ENCODE peak calls at places on chromosomes 4 and X, in four cellular contexts. U is omental fat pad, N is tibial nerve, P is right atrium auricular region. T is an unnamed sample.

GRCh38 chrX:140091276-140091886 is 126.1 kb upstream of the CXorf66 start:
- DNase-seq in U (no peak), N (no peak), P (no peak), T (no peak)

GRCh38 chrX:147891886-147892285 is 19.8 kb upstream of the FMR1 start:
- DNase-seq in U (no peak), N (no peak), P (no peak), T (peak)

GRCh38 chr4:164771088-164771487 is 17.2 kb downstream of the SMIM31 start:
- DNase-seq in U (no peak), N (no peak), P (no peak), T (no peak)

GRCh38 chr4:152342293-152342692 is 193.6 kb downstream of the FBXW7 start:
- DNase-seq in U (no peak), N (no peak), P (no peak), T (no peak)

GRCh38 chr4:67499799-67500198 is 45.5 kb downstream of the CENPC start:
- DNase-seq in U (no peak), N (no peak), P (no peak), T (no peak)

GRCh38 chr4:8771666-8772065 is 100.0 kb downstream of the HMX1 start:
- DNase-seq in U (no peak), N (no peak), P (no peak), T (no peak)

GRCh38 chr4:54498661-54499111 is 159.1 kb upstream of the KIT start:
- DNase-seq in U (no peak), N (no peak), P (no peak), T (peak)

GRCh38 chr4:165929662-165930061 is 56.6 kb downstream of the TLL1 start:
- DNase-seq in U (no peak), N (no peak), P (no peak), T (no peak)

GRCh38 chr4:148004228-148004813 is 272.4 kb downstream of the ARHGAP10 start:
- DNase-seq in U (no peak), N (peak), P (no peak), T (peak)

GRCh38 chr4:81031389-81032173 is 1.1 kb downstream of the BMP3 start:
- DNase-seq in U (no peak), N (no peak), P (no peak), T (no peak)

GRCh38 chr4:155241225-155241624 is 32.8 kb downstream of the NPY2R start:
- DNase-seq in U (no peak), N (no peak), P (no peak), T (no peak)

GRCh38 chrX:129748265-129748664 is 9.5 kb downstream of the XPNPEP2 start:
- DNase-seq in U (no peak), N (peak), P (no peak), T (peak)

GRCh38 chr4:79198886-79199591 is 126.8 kb downstream of the NAA11 start:
- DNase-seq in U (no peak), N (no peak), P (no peak), T (no peak)

GRCh38 chr4:120858776-120859175 is 63.8 kb downstream of the PRDM5 start:
- DNase-seq in U (no peak), N (no peak), P (no peak), T (peak)

GRCh38 chr4:8055206-8055605 is 103.4 kb downstream of the ABLIM2 start:
- DNase-seq in U (no peak), N (no peak), P (no peak), T (no peak)

GRCh38 chrX:16836371-16836770 is 33.8 kb downstream of the RBBP7 start:
- DNase-seq in U (no peak), N (no peak), P (no peak), T (no peak)

GRCh38 chr4:152956650-152957436 is 20.7 kb downstream of the FHDC1 start:
- DNase-seq in U (no peak), N (no peak), P (no peak), T (peak)

GRCh38 chrX:53313746-53314105 is 32.3 kb upstream of the IQSEC2 start:
- DNase-seq in U (no peak), N (no peak), P (no peak), T (no peak)

GRCh38 chr4:183182873-183183725 is 84.0 kb downstream of the WWC2 start:
- DNase-seq in U (no peak), N (peak), P (peak), T (peak)

GRCh38 chrX:30027636-30028035 is 187.7 kb upstream of the MAGEB2 start:
- DNase-seq in U (no peak), N (no peak), P (no peak), T (no peak)

DNA sequence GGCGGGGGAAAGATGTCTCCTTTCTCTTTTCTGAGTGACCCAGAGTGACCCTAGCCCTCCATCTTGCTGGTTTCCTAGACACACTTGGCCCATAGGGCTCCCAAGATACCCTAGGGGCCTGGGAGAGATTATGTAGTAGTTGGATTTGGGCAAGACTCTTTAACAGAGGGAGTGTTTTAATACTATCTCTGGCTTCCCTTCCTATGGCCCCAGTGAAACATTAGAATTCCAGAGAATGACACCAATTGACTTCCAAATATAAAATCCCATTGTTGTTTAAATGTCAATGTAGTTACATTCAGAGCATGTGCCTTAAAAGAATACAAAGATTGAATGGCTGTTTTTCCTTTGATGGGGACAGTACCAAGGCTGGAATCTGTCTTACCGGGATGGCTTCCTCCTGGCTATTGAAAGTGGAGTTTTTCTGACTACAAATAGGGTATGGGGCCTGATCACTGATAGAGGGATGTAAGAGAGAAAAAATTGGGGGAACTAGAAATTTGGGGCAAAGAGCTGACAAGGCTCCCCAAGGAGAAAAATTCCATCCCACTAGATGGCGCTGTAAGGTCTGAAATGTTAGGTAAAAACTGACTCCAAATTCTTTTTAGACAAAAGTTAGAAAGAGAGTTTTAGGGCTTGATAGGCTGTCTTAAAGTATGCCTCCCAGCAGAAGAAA is 10.7 kb downstream of the TENT5D start:
- DNase-seq in U (no peak), N (peak), P (no peak), T (peak)
- TF ChIP-seq CTCF in U (no peak), N (peak), P (no peak), T (peak)

DNA sequence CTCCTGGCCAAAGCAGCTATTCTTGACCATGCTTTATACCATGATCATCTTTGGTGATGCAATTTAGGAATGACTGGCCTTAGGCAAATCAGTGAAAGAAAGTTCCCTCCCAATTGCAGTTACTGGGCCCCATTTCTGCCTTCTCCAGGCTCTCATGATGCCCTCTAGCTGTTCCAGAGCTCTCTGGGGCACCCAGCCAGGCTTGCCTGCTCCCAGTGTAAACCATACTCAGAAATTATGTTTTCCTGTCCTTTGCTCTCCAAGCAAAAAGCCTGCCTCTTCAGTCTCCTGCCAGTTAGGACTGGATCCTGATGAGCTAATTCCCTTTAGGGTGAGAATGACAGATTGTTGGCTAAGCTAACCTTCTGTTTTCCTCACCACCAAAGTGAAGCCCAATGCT is 85.3 kb upstream of the RBPJ start:
- DNase-seq in U (no peak), N (peak), P (no peak), T (peak)
- TF ChIP-seq CTCF in U (no peak), N (no peak), P (no peak), T (peak)

GRCh38 chr4:169619518-169619957 is 840 bp upstream of the CLCN3 start:
- DNase-seq in U (no peak), N (peak), P (no peak), T (peak)
- TF ChIP-seq CTCF in U (no peak), N (peak), P (peak), T (peak)

DNA sequence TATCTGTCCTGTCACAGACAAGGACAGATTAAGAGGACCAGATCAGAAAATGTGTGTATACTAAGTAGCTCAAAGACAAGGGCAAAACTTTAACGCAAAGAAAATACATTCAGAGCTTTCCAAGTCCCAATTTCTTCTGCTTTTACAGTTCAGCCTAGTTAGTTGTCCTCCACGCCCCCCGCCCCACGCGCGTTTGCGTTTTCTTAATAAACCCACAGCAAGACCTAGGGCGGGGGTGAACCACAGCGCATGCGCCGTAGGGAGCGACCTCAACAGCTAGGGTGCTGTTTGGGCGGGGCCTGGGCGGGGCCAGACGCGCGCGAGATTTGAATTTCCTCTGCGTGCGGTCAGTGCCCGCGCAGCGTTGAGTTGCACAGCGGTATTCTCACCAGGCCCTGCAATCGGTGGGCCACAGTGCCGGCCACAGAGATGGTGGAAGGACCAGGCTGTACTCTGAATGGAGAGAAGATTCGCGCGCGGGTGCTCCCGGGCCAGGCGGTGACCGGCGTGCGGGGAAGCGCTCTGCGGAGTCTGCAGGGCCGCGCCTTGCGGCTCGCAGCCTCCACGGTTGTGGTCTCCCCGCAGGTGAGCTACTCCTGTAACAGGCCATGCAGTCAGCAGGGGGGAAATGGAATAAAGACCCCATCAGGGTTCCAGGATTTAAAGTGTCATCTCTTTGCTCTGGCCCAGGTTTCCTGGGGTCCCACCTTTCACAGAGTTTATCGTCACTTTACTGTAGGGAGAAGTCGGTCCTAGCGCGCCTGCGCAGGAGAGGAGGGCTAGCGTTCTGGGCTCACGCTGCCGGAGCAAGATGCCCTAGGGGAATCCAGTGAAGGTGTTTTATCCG is at the start of gene NEIL3:
- DNase-seq in U (peak), N (peak), P (peak), T (peak)
- TF ChIP-seq CTCF in U (no peak), N (no peak), P (no peak), T (no peak)

GRCh38 chr4:73308286-73308685 is 49.7 kb upstream of the ANKRD17 start:
- DNase-seq in U (no peak), N (no peak), P (no peak), T (peak)
- TF ChIP-seq CTCF in U (no peak), N (no peak), P (no peak), T (peak)

GRCh38 chrX:13084611-13085010 is 40.2 kb upstream of the FAM9C start:
- DNase-seq in U (no peak), N (no peak), P (no peak), T (no peak)
- TF ChIP-seq CTCF in U (no peak), N (no peak), P (no peak), T (no peak)

GRCh38 chr4:22460266-22460665 is 55.6 kb downstream of the ADGRA3 start:
- DNase-seq in U (no peak), N (no peak), P (no peak), T (no peak)

GRCh38 chr4:22465349-22465748 is 50.5 kb downstream of the ADGRA3 start:
- DNase-seq in U (no peak), N (no peak), P (no peak), T (no peak)

GRCh38 chr4:22462693-22463092 is 53.2 kb downstream of the ADGRA3 start:
- DNase-seq in U (no peak), N (no peak), P (no peak), T (no peak)

GRCh38 chr4:22465996-22466395 is 49.9 kb downstream of the ADGRA3 start:
- DNase-seq in U (no peak), N (no peak), P (no peak), T (no peak)

DNA sequence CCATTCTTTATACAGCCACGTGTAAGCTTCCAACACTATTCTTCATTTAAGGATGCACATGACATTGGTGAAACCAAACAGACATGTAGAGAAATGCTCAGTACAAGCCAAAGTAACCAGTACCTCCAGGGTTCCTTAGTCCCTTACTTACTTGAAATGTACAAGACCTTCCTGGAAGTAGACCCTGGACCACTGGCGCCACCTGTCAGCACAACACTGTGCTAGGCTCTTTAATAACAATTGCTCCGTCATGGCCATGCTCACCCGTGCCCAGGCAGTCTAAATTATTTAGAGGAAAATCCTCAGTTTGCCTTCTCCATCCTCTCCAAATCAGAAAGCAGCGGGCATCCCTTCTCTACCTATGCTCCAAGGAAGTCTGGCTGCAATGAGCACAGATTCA is 52.7 kb downstream of the ADGRA3 start:
- DNase-seq in U (no peak), N (no peak), P (no peak), T (no peak)
- TF ChIP-seq CTCF in U (no peak), N (no peak), P (no peak), T (no peak)

DNA sequence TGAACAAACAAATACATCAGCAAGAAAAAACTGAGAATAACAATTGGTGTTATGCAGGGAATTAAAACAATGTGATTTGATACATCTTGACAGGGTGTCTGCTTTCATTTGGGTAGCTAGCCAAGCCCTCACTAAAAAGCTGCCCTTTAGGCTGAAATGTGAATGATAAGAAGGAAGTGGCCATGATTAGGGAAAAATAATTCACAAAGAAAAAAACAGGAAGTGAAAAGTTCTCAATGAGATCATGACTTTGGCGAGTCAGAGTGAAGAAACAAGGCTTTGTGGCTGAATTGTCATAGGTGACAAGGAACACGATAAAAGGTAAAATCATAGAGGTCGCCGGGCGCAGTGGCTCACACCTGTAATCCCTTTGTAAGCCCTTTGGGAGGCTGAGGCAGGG is 675.7 kb upstream of the SLIT2 start:
- DNase-seq in U (no peak), N (no peak), P (no peak), T (peak)
- TF ChIP-seq CTCF in U (no peak), N (no peak), P (no peak), T (no peak)

T was measured in fibroblast of the aortic adventitia.